ENCODE peak calls at places on chromosomes 3 and 15, in four cellular contexts. One of them, this sample, is unnamed.

GRCh38 chr15:71586463-71586862 is 223.9 kb upstream of the NR2E3 start:
- DNase-seq in left ventricle myocardium inferior: no peak
- DNase-seq in sigmoid colon: no peak
- DNase-seq in ovary: no peak
- DNase-seq in this sample: no peak

GRCh38 chr3:195076981-195077610 is 193.9 kb downstream of the XXYLT1 start:
- DNase-seq in left ventricle myocardium inferior: no peak
- DNase-seq in sigmoid colon: peak; percentile 58
- DNase-seq in ovary: no peak
- DNase-seq in this sample: peak; percentile 86

GRCh38 chr3:149316427-149316826 is 17.0 kb downstream of the TM4SF18 start:
- DNase-seq in left ventricle myocardium inferior: no peak
- DNase-seq in sigmoid colon: no peak
- DNase-seq in ovary: no peak
- DNase-seq in this sample: no peak

GRCh38 chr3:48623851-48624547 is 2.4 kb upstream of the TMEM89 start:
- DNase-seq in left ventricle myocardium inferior: no peak
- DNase-seq in sigmoid colon: no peak
- DNase-seq in ovary: no peak
- DNase-seq in this sample: peak; percentile 65

GRCh38 chr3:67719333-67719732 is 64.9 kb upstream of the SUCLG2 start:
- DNase-seq in left ventricle myocardium inferior: no peak
- DNase-seq in sigmoid colon: no peak
- DNase-seq in ovary: no peak
- DNase-seq in this sample: no peak

GRCh38 chr3:105979961-105980360 is 111.1 kb upstream of the CBLB start:
- DNase-seq in left ventricle myocardium inferior: no peak
- DNase-seq in sigmoid colon: no peak
- DNase-seq in ovary: no peak
- DNase-seq in this sample: no peak

GRCh38 chr15:62989366-62990055 is 53.0 kb upstream of the TPM1 start:
- DNase-seq in left ventricle myocardium inferior: no peak
- DNase-seq in sigmoid colon: no peak
- DNase-seq in ovary: no peak
- DNase-seq in this sample: peak; percentile 71

GRCh38 chr3:9402410-9403228 is 5.2 kb downstream of the SETD5 start:
- DNase-seq in left ventricle myocardium inferior: no peak
- DNase-seq in sigmoid colon: no peak
- DNase-seq in ovary: peak; percentile 18
- DNase-seq in this sample: no peak

GRCh38 chr3:42852443-42852842 is 23.2 kb downstream of the CYP8B1 start:
- DNase-seq in left ventricle myocardium inferior: no peak
- DNase-seq in sigmoid colon: no peak
- DNase-seq in ovary: no peak
- DNase-seq in this sample: no peak

GRCh38 chr15:60799885-60800728 is 321.2 kb upstream of the ICE2 start:
- DNase-seq in left ventricle myocardium inferior: no peak
- DNase-seq in sigmoid colon: no peak
- DNase-seq in ovary: no peak
- DNase-seq in this sample: no peak

GRCh38 chr3:171615742-171616141 is 155.5 kb upstream of the TNIK start:
- DNase-seq in left ventricle myocardium inferior: no peak
- DNase-seq in sigmoid colon: no peak
- DNase-seq in ovary: no peak
- DNase-seq in this sample: no peak

GRCh38 chr15:73959012-73959581 is 32.8 kb downstream of the LOXL1 start:
- DNase-seq in left ventricle myocardium inferior: no peak
- DNase-seq in sigmoid colon: peak; percentile 35
- DNase-seq in ovary: no peak
- DNase-seq in this sample: peak; percentile 70

GRCh38 chr3:10284496-10284895 is 8.3 kb downstream of the GHRL start:
- DNase-seq in left ventricle myocardium inferior: no peak
- DNase-seq in sigmoid colon: no peak
- DNase-seq in ovary: no peak
- DNase-seq in this sample: no peak

GRCh38 chr3:20924646-20925395 is 738.8 kb upstream of the SGO1 start:
- DNase-seq in left ventricle myocardium inferior: no peak
- DNase-seq in sigmoid colon: no peak
- DNase-seq in ovary: no peak
- DNase-seq in this sample: no peak

GRCh38 chr15:73826711-73827243 is 46.6 kb upstream of the TBC1D21 start:
- DNase-seq in left ventricle myocardium inferior: no peak
- DNase-seq in sigmoid colon: no peak
- DNase-seq in ovary: no peak
- DNase-seq in this sample: no peak

GRCh38 chr3:57928511-57928910 is 79.7 kb upstream of the FLNB start:
- DNase-seq in left ventricle myocardium inferior: no peak
- DNase-seq in sigmoid colon: no peak
- DNase-seq in ovary: no peak
- DNase-seq in this sample: no peak

GRCh38 chr15:67109141-67110034 is 44.0 kb downstream of the SMAD3 start:
- DNase-seq in left ventricle myocardium inferior: peak; percentile 71
- DNase-seq in sigmoid colon: peak; percentile 86
- DNase-seq in ovary: peak; percentile 66
- DNase-seq in this sample: peak; percentile 95

GRCh38 chr3:129663045-129663446 is 56.6 kb upstream of the PLXND1 start:
- DNase-seq in left ventricle myocardium inferior: no peak
- DNase-seq in sigmoid colon: no peak
- DNase-seq in ovary: no peak
- DNase-seq in this sample: no peak

GRCh38 chr15:70486451-70487379 is 276.6 kb downstream of the UACA start:
- DNase-seq in left ventricle myocardium inferior: peak; percentile 30
- DNase-seq in sigmoid colon: peak; percentile 77
- DNase-seq in ovary: no peak
- DNase-seq in this sample: peak; percentile 96

GRCh38 chr3:15330031-15330596 is 2.3 kb downstream of the SH3BP5 start:
- DNase-seq in left ventricle myocardium inferior: peak; percentile 29
- DNase-seq in sigmoid colon: peak; percentile 91
- DNase-seq in ovary: peak; percentile 78
- DNase-seq in this sample: peak; percentile 79

GRCh38 chr3:16767006-16767405 is 117.7 kb upstream of the PLCL2 start:
- DNase-seq in left ventricle myocardium inferior: no peak
- DNase-seq in sigmoid colon: no peak
- DNase-seq in ovary: no peak
- DNase-seq in this sample: no peak
- H3K4me1 ChIP-seq in left ventricle myocardium inferior: peaks cover 40% of the 10 kb centered on the region
- H3K4me1 ChIP-seq in sigmoid colon: no peaks in the 10 kb centered on the region
- H3K4me1 ChIP-seq in ovary: no peaks in the 10 kb centered on the region
- H3K4me1 ChIP-seq in this sample: peaks cover 3% of the 10 kb centered on the region

GRCh38 chr3:64341355-64341754 is 116.1 kb upstream of the PRICKLE2 start:
- DNase-seq in left ventricle myocardium inferior: no peak
- DNase-seq in sigmoid colon: no peak
- DNase-seq in ovary: peak; percentile 31
- DNase-seq in this sample: no peak

GRCh38 chr3:64342940-64343691 is 117.8 kb upstream of the PRICKLE2 start:
- DNase-seq in left ventricle myocardium inferior: no peak
- DNase-seq in sigmoid colon: no peak
- DNase-seq in ovary: no peak
- DNase-seq in this sample: peak; percentile 43

GRCh38 chr3:64343692-64344440 is 118.6 kb upstream of the PRICKLE2 start:
- DNase-seq in left ventricle myocardium inferior: no peak
- DNase-seq in sigmoid colon: no peak
- DNase-seq in ovary: no peak
- DNase-seq in this sample: peak; percentile 81

GRCh38 chr3:64344721-64345207 is 119.5 kb upstream of the PRICKLE2 start:
- DNase-seq in left ventricle myocardium inferior: no peak
- DNase-seq in sigmoid colon: peak; percentile 84
- DNase-seq in ovary: no peak
- DNase-seq in this sample: peak; percentile 27

DNA sequence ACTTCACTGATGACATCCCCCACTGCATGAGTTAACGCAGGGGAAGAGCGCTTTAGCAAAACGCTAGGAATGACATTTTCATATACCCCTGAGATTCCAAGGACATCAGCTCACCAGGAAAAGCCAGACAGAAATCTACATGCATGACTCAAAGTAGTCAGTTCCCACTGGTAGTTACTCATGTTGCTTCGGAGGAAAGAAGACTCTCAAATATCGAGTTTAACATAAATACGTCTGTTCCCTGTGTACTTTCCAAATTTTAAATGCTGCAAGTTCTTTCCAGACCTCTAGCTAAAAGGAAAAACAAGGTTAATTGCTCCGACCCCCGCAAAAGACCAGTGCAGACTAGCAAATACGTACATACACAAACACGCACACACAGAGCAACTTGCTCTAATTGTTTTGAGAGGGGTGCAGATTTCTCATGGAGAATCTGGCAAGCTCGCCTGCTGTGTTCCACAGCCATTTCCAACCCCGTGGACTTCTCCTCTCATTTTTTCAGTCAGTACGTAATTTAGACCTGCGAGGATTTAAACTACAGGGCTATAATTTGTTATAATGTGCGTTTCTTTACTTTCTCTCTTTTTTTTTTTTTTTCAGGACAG is 115.5 kb upstream of the PRICKLE2 start:
- DNase-seq in left ventricle myocardium inferior: no peak
- DNase-seq in sigmoid colon: no peak
- DNase-seq in ovary: peak; percentile 23
- DNase-seq in this sample: peak; percentile 75
- H3K4me3 ChIP-seq in left ventricle myocardium inferior: no peak overlapping the region
- H3K4me3 ChIP-seq in sigmoid colon: peak overlapping the region; percentile 1
- H3K4me3 ChIP-seq in ovary: no peak overlapping the region
- H3K4me3 ChIP-seq in this sample: peak overlapping the region; percentile 43

GRCh38 chr3:126847061-126847460 is 135.9 kb upstream of the PLXNA1 start:
- DNase-seq in left ventricle myocardium inferior: no peak
- DNase-seq in sigmoid colon: peak; percentile 20
- DNase-seq in ovary: no peak
- DNase-seq in this sample: no peak
- TF ChIP-seq CTCF in left ventricle myocardium inferior: no peak
- TF ChIP-seq CTCF in sigmoid colon: no peak
- TF ChIP-seq CTCF in ovary: no peak
- TF ChIP-seq CTCF in this sample: no peak

DNA sequence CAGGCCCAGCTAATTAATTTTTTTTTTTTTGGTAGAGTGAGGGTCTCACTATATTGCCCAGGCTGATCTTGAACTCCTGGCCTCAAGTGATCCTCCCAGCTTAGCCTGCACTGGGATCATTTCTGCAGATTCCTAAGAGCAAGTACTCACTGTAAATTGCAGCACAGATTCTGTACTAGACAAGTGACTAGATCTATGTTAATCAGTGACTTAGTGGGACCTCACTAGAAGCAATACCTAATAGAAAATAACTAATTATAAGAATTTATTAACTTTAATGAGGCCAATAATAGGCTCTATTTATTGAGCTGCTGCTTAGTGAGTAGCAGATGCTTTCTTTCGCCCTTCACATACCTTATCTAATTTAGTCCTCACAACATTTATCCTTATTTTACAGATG is 10.7 kb upstream of the UTS2B start:
- DNase-seq in left ventricle myocardium inferior: no peak
- DNase-seq in sigmoid colon: no peak
- DNase-seq in ovary: no peak
- DNase-seq in this sample: no peak
- H3K4me1 ChIP-seq in left ventricle myocardium inferior: peaks cover 100% of the 10 kb centered on the region
- H3K4me1 ChIP-seq in sigmoid colon: no peaks in the 10 kb centered on the region
- H3K4me1 ChIP-seq in ovary: peaks cover 14% of the 10 kb centered on the region
- H3K4me1 ChIP-seq in this sample: peaks cover 56% of the 10 kb centered on the region

DNA sequence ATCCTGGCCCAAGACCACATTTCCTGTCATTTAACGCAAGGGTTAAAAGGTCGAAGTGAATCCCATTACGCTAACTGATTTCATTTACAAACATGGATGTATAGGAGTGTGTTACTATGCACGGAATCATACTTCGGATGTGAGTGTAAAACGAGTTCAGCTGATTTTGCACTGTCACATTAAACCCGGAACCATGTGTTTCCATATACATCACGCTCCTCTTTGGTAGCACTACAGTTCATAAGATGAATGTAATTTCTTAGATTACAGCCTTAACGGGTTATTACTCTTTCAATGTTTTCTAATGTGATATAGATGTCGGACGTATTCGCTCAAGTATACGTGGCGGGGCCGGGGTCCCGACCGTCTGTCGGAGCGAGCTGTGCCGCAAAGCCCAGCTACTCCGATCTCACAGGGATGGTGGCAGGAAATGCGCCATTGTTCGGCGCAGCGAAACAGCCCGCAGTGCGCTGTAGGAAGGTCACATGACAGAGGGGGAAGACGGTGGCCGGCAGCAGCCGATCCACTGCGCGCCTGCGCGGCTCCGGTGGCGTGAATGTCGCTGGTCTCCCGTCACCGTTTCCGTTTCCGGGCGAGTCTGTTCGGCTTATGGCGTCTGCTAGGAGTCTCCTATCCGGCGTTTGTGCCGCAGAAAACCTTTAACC is 97.3 kb downstream of the NPAP1 start:
- DNase-seq in left ventricle myocardium inferior: peak; percentile 69
- DNase-seq in sigmoid colon: peak; percentile 83
- DNase-seq in ovary: peak; percentile 76
- DNase-seq in this sample: peak; percentile 83
- H3K4me3 ChIP-seq in left ventricle myocardium inferior: peak overlapping the region; percentile 63
- H3K4me3 ChIP-seq in sigmoid colon: peak overlapping the region; percentile 22
- H3K4me3 ChIP-seq in ovary: peak overlapping the region; percentile 33
- H3K4me3 ChIP-seq in this sample: peak overlapping the region; percentile 68

GRCh38 chr15:98277602-98278001 is 317.1 kb downstream of the ARRDC4 start:
- DNase-seq in left ventricle myocardium inferior: no peak
- DNase-seq in sigmoid colon: no peak
- DNase-seq in ovary: no peak
- DNase-seq in this sample: no peak

GRCh38 chr15:98268163-98268562 is 307.7 kb downstream of the ARRDC4 start:
- DNase-seq in left ventricle myocardium inferior: no peak
- DNase-seq in sigmoid colon: no peak
- DNase-seq in ovary: no peak
- DNase-seq in this sample: no peak

GRCh38 chr15:98276018-98276417 is 315.5 kb downstream of the ARRDC4 start:
- DNase-seq in left ventricle myocardium inferior: no peak
- DNase-seq in sigmoid colon: no peak
- DNase-seq in ovary: no peak
- DNase-seq in this sample: no peak

DNA sequence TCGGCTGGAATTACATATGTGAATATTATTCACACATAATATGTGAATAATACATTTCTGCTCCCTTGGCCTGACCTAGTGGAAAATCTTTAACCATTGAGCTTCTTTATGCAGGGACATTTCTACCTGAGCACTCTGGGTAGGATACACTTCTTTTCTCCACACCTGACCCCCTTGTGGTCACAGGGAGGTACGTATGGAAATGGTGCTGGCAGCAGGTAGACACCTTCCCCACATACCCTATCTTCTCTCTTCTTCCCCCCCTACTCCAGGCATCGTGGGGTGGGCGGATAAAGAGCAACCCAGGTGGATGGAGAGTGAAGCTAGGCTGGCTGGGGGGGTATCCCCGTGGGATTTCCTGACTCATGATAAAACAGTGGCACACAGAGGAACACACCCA is 312.1 kb downstream of the ARRDC4 start:
- DNase-seq in left ventricle myocardium inferior: no peak
- DNase-seq in sigmoid colon: no peak
- DNase-seq in ovary: no peak
- DNase-seq in this sample: no peak
- TF ChIP-seq CTCF in left ventricle myocardium inferior: no peak
- TF ChIP-seq CTCF in sigmoid colon: no peak
- TF ChIP-seq CTCF in ovary: no peak
- TF ChIP-seq CTCF in this sample: no peak

GRCh38 chr3:62589078-62589477 is 215.7 kb upstream of the FEZF2 start:
- DNase-seq in left ventricle myocardium inferior: no peak
- DNase-seq in sigmoid colon: no peak
- DNase-seq in ovary: no peak
- DNase-seq in this sample: no peak
- H3K4me1 ChIP-seq in left ventricle myocardium inferior: no peaks in the 10 kb centered on the region
- H3K4me1 ChIP-seq in sigmoid colon: no peaks in the 10 kb centered on the region
- H3K4me1 ChIP-seq in ovary: no peaks in the 10 kb centered on the region
- H3K4me1 ChIP-seq in this sample: peaks cover 29% of the 10 kb centered on the region